ENCODE peak calls at places on chromosomes 13 and 19, in eight cellular contexts. One of them, this sample, is unnamed.

GRCh38 chr13:43760257-43760656 is 26.5 kb downstream of the ENOX1 start:
- DNase-seq in PC-3: no peak
- DNase-seq in CD4-positive, alpha-beta T cell: no peak
- DNase-seq in K562: no peak
- DNase-seq in left ventricle myocardium inferior: no peak
- DNase-seq in endothelial cell of umbilical vein: no peak
- DNase-seq in uterus: no peak
- DNase-seq in CD4-positive, alpha-beta memory T cell: no peak
- DNase-seq in this sample: no peak

GRCh38 chr13:50421457-50422130 is 406.4 kb downstream of the KCNRG start:
- DNase-seq in PC-3: peak
- DNase-seq in CD4-positive, alpha-beta T cell: no peak
- DNase-seq in K562: no peak
- DNase-seq in left ventricle myocardium inferior: no peak
- DNase-seq in endothelial cell of umbilical vein: peak
- DNase-seq in uterus: no peak
- DNase-seq in CD4-positive, alpha-beta memory T cell: no peak
- DNase-seq in this sample: no peak

GRCh38 chr19:18292460-18292809 is 11.0 kb upstream of the JUND start:
- DNase-seq in PC-3: no peak
- DNase-seq in CD4-positive, alpha-beta T cell: no peak
- DNase-seq in K562: no peak
- DNase-seq in left ventricle myocardium inferior: no peak
- DNase-seq in endothelial cell of umbilical vein: peak
- DNase-seq in uterus: no peak
- DNase-seq in CD4-positive, alpha-beta memory T cell: peak
- DNase-seq in this sample: no peak

GRCh38 chr19:15439821-15440641 is 9.7 kb downstream of the WIZ start:
- DNase-seq in PC-3: no peak
- DNase-seq in CD4-positive, alpha-beta T cell: no peak
- DNase-seq in K562: no peak
- DNase-seq in left ventricle myocardium inferior: no peak
- DNase-seq in endothelial cell of umbilical vein: no peak
- DNase-seq in uterus: no peak
- DNase-seq in CD4-positive, alpha-beta memory T cell: no peak
- DNase-seq in this sample: no peak

GRCh38 chr19:49327878-49328544 is 3.0 kb upstream of the SLC6A16 start:
- DNase-seq in PC-3: peak
- DNase-seq in CD4-positive, alpha-beta T cell: peak
- DNase-seq in K562: peak
- DNase-seq in left ventricle myocardium inferior: no peak
- DNase-seq in endothelial cell of umbilical vein: peak
- DNase-seq in uterus: no peak
- DNase-seq in CD4-positive, alpha-beta memory T cell: peak
- DNase-seq in this sample: no peak

GRCh38 chr13:43331676-43332075 is 308.3 kb downstream of the DNAJC15 start:
- DNase-seq in PC-3: no peak
- DNase-seq in CD4-positive, alpha-beta T cell: no peak
- DNase-seq in K562: no peak
- DNase-seq in left ventricle myocardium inferior: no peak
- DNase-seq in endothelial cell of umbilical vein: no peak
- DNase-seq in uterus: no peak
- DNase-seq in CD4-positive, alpha-beta memory T cell: no peak
- DNase-seq in this sample: no peak

GRCh38 chr13:30037306-30037705 is 186.9 kb upstream of the UBL3 start:
- DNase-seq in PC-3: no peak
- DNase-seq in CD4-positive, alpha-beta T cell: no peak
- DNase-seq in K562: no peak
- DNase-seq in left ventricle myocardium inferior: no peak
- DNase-seq in endothelial cell of umbilical vein: no peak
- DNase-seq in uterus: no peak
- DNase-seq in CD4-positive, alpha-beta memory T cell: no peak
- DNase-seq in this sample: no peak

GRCh38 chr19:35556846-35557538 is 6.5 kb downstream of the ATP4A start:
- DNase-seq in PC-3: no peak
- DNase-seq in CD4-positive, alpha-beta T cell: no peak
- DNase-seq in K562: no peak
- DNase-seq in left ventricle myocardium inferior: no peak
- DNase-seq in endothelial cell of umbilical vein: no peak
- DNase-seq in uterus: no peak
- DNase-seq in CD4-positive, alpha-beta memory T cell: no peak
- DNase-seq in this sample: no peak

GRCh38 chr19:35729021-35729420 is 11.2 kb downstream of the KMT2B start:
- DNase-seq in PC-3: no peak
- DNase-seq in CD4-positive, alpha-beta T cell: no peak
- DNase-seq in K562: no peak
- DNase-seq in left ventricle myocardium inferior: no peak
- DNase-seq in endothelial cell of umbilical vein: no peak
- DNase-seq in uterus: no peak
- DNase-seq in CD4-positive, alpha-beta memory T cell: no peak
- DNase-seq in this sample: no peak

GRCh38 chr13:21055511-21056045 is 5.8 kb downstream of the LATS2 start:
- DNase-seq in PC-3: no peak
- DNase-seq in CD4-positive, alpha-beta T cell: no peak
- DNase-seq in K562: no peak
- DNase-seq in left ventricle myocardium inferior: no peak
- DNase-seq in endothelial cell of umbilical vein: no peak
- DNase-seq in uterus: no peak
- DNase-seq in CD4-positive, alpha-beta memory T cell: no peak
- DNase-seq in this sample: no peak

GRCh38 chr13:105603283-105603682 is 932.2 kb downstream of the EFNB2 start:
- DNase-seq in PC-3: no peak
- DNase-seq in CD4-positive, alpha-beta T cell: no peak
- DNase-seq in K562: no peak
- DNase-seq in left ventricle myocardium inferior: no peak
- DNase-seq in endothelial cell of umbilical vein: no peak
- DNase-seq in uterus: no peak
- DNase-seq in CD4-positive, alpha-beta memory T cell: no peak
- DNase-seq in this sample: no peak

GRCh38 chr19:33767898-33768413 is 28.7 kb upstream of the KCTD15 start:
- DNase-seq in PC-3: peak
- DNase-seq in CD4-positive, alpha-beta T cell: no peak
- DNase-seq in K562: peak
- DNase-seq in left ventricle myocardium inferior: no peak
- DNase-seq in endothelial cell of umbilical vein: peak
- DNase-seq in uterus: no peak
- DNase-seq in CD4-positive, alpha-beta memory T cell: no peak
- DNase-seq in this sample: no peak

GRCh38 chr13:109297628-109298027 is 488.8 kb downstream of the IRS2 start:
- DNase-seq in PC-3: no peak
- DNase-seq in CD4-positive, alpha-beta T cell: no peak
- DNase-seq in K562: no peak
- DNase-seq in left ventricle myocardium inferior: no peak
- DNase-seq in endothelial cell of umbilical vein: no peak
- DNase-seq in uterus: no peak
- DNase-seq in CD4-positive, alpha-beta memory T cell: no peak
- DNase-seq in this sample: no peak

GRCh38 chr13:46317120-46317519 is 69.9 kb downstream of the RUBCNL start:
- DNase-seq in PC-3: no peak
- DNase-seq in CD4-positive, alpha-beta T cell: no peak
- DNase-seq in K562: no peak
- DNase-seq in left ventricle myocardium inferior: no peak
- DNase-seq in endothelial cell of umbilical vein: no peak
- DNase-seq in uterus: no peak
- DNase-seq in CD4-positive, alpha-beta memory T cell: no peak
- DNase-seq in this sample: no peak

GRCh38 chr13:21668665-21669599 is 1.9 kb upstream of the FGF9 start:
- DNase-seq in PC-3: no peak
- DNase-seq in CD4-positive, alpha-beta T cell: peak
- DNase-seq in K562: no peak
- DNase-seq in left ventricle myocardium inferior: no peak
- DNase-seq in endothelial cell of umbilical vein: no peak
- DNase-seq in uterus: peak
- DNase-seq in CD4-positive, alpha-beta memory T cell: peak
- DNase-seq in this sample: no peak

GRCh38 chr13:77896536-77896935 is 22.1 kb downstream of the EDNRB start:
- DNase-seq in PC-3: peak
- DNase-seq in CD4-positive, alpha-beta T cell: no peak
- DNase-seq in K562: no peak
- DNase-seq in left ventricle myocardium inferior: no peak
- DNase-seq in endothelial cell of umbilical vein: peak
- DNase-seq in uterus: peak
- DNase-seq in CD4-positive, alpha-beta memory T cell: no peak
- DNase-seq in this sample: no peak

GRCh38 chr19:48506138-48506733 is 5.4 kb downstream of the LMTK3 start:
- DNase-seq in PC-3: peak
- DNase-seq in CD4-positive, alpha-beta T cell: no peak
- DNase-seq in K562: peak
- DNase-seq in left ventricle myocardium inferior: no peak
- DNase-seq in endothelial cell of umbilical vein: no peak
- DNase-seq in uterus: no peak
- DNase-seq in CD4-positive, alpha-beta memory T cell: peak
- DNase-seq in this sample: no peak

GRCh38 chr13:78137404-78138142 is 218.9 kb upstream of the EDNRB start:
- DNase-seq in PC-3: peak
- DNase-seq in CD4-positive, alpha-beta T cell: no peak
- DNase-seq in K562: peak
- DNase-seq in left ventricle myocardium inferior: no peak
- DNase-seq in endothelial cell of umbilical vein: peak
- DNase-seq in uterus: no peak
- DNase-seq in CD4-positive, alpha-beta memory T cell: peak
- DNase-seq in this sample: no peak

GRCh38 chr13:51065372-51066090 is 45.5 kb downstream of the C13orf42 start:
- DNase-seq in PC-3: no peak
- DNase-seq in CD4-positive, alpha-beta T cell: no peak
- DNase-seq in K562: no peak
- DNase-seq in left ventricle myocardium inferior: no peak
- DNase-seq in endothelial cell of umbilical vein: peak
- DNase-seq in uterus: no peak
- DNase-seq in CD4-positive, alpha-beta memory T cell: no peak
- DNase-seq in this sample: no peak

GRCh38 chr19:55259540-55260210 is 858 bp upstream of the PPP6R1 start:
- DNase-seq in PC-3: no peak
- DNase-seq in CD4-positive, alpha-beta T cell: no peak
- DNase-seq in K562: no peak
- DNase-seq in left ventricle myocardium inferior: no peak
- DNase-seq in endothelial cell of umbilical vein: no peak
- DNase-seq in uterus: no peak
- DNase-seq in CD4-positive, alpha-beta memory T cell: no peak
- DNase-seq in this sample: no peak

GRCh38 chr19:18436651-18437478 is 1.1 kb downstream of the ISYNA1 start:
- DNase-seq in PC-3: peak
- DNase-seq in CD4-positive, alpha-beta T cell: peak
- DNase-seq in K562: peak
- DNase-seq in left ventricle myocardium inferior: peak
- DNase-seq in endothelial cell of umbilical vein: peak
- DNase-seq in uterus: peak
- DNase-seq in CD4-positive, alpha-beta memory T cell: peak
- DNase-seq in this sample: no peak

DNA sequence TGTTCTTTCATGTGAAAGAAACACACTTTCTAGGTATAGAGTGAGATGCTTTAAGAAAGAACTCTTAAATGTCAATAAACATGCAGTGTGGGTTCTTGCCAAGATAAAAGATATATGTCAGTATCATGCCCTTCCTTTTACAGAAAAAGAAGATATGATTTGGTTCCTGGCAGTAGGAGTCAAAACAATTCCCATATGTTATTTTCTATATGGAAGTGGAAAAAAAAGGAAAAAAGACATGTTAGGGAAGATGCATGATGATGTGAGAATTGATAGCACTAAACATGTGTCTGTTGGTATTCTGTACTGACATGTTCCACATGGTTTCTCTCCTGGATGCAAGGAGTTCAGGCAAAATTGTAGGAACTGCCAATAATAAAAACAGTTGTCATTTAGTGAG is 318.8 kb upstream of the DACH1 start:
- DNase-seq in PC-3: no peak
- DNase-seq in CD4-positive, alpha-beta T cell: no peak
- DNase-seq in K562: no peak
- DNase-seq in left ventricle myocardium inferior: no peak
- DNase-seq in endothelial cell of umbilical vein: no peak
- DNase-seq in uterus: no peak
- DNase-seq in CD4-positive, alpha-beta memory T cell: no peak
- DNase-seq in this sample: no peak
- H3K27ac ChIP-seq in PC-3: no peak
- H3K27ac ChIP-seq in CD4-positive, alpha-beta T cell: no peak
- H3K27ac ChIP-seq in K562: no peak
- H3K27ac ChIP-seq in left ventricle myocardium inferior: no peak
- H3K27ac ChIP-seq in endothelial cell of umbilical vein: no peak
- H3K27ac ChIP-seq in uterus: no peak
- H3K27ac ChIP-seq in CD4-positive, alpha-beta memory T cell: no peak
- H3K27ac ChIP-seq in this sample: no peak

GRCh38 chr13:27952931-27953670 is 16.0 kb downstream of the CDX2 start:
- DNase-seq in PC-3: no peak
- DNase-seq in CD4-positive, alpha-beta T cell: no peak
- DNase-seq in K562: no peak
- DNase-seq in left ventricle myocardium inferior: no peak
- DNase-seq in endothelial cell of umbilical vein: no peak
- DNase-seq in uterus: no peak
- DNase-seq in CD4-positive, alpha-beta memory T cell: no peak
- DNase-seq in this sample: no peak
- H3K27ac ChIP-seq in PC-3: no peak
- H3K27ac ChIP-seq in CD4-positive, alpha-beta T cell: no peak
- H3K27ac ChIP-seq in K562: no peak
- H3K27ac ChIP-seq in left ventricle myocardium inferior: no peak
- H3K27ac ChIP-seq in endothelial cell of umbilical vein: no peak
- H3K27ac ChIP-seq in uterus: no peak
- H3K27ac ChIP-seq in CD4-positive, alpha-beta memory T cell: no peak
- H3K27ac ChIP-seq in this sample: no peak

GRCh38 chr13:42333613-42334328 is 61.8 kb downstream of the AKAP11 start:
- DNase-seq in PC-3: peak
- DNase-seq in CD4-positive, alpha-beta T cell: no peak
- DNase-seq in K562: no peak
- DNase-seq in left ventricle myocardium inferior: no peak
- DNase-seq in endothelial cell of umbilical vein: peak
- DNase-seq in uterus: no peak
- DNase-seq in CD4-positive, alpha-beta memory T cell: peak
- DNase-seq in this sample: no peak

GRCh38 chr13:42330991-42331390 is 59.0 kb downstream of the AKAP11 start:
- DNase-seq in PC-3: no peak
- DNase-seq in CD4-positive, alpha-beta T cell: no peak
- DNase-seq in K562: no peak
- DNase-seq in left ventricle myocardium inferior: no peak
- DNase-seq in endothelial cell of umbilical vein: no peak
- DNase-seq in uterus: no peak
- DNase-seq in CD4-positive, alpha-beta memory T cell: no peak
- DNase-seq in this sample: no peak

GRCh38 chr13:42327725-42328124 is 55.8 kb downstream of the AKAP11 start:
- DNase-seq in PC-3: no peak
- DNase-seq in CD4-positive, alpha-beta T cell: no peak
- DNase-seq in K562: no peak
- DNase-seq in left ventricle myocardium inferior: no peak
- DNase-seq in endothelial cell of umbilical vein: no peak
- DNase-seq in uterus: no peak
- DNase-seq in CD4-positive, alpha-beta memory T cell: no peak
- DNase-seq in this sample: no peak

GRCh38 chr13:42328672-42329071 is 56.7 kb downstream of the AKAP11 start:
- DNase-seq in PC-3: no peak
- DNase-seq in CD4-positive, alpha-beta T cell: no peak
- DNase-seq in K562: no peak
- DNase-seq in left ventricle myocardium inferior: no peak
- DNase-seq in endothelial cell of umbilical vein: no peak
- DNase-seq in uterus: no peak
- DNase-seq in CD4-positive, alpha-beta memory T cell: peak
- DNase-seq in this sample: no peak

GRCh38 chr13:42329239-42329638 is 57.3 kb downstream of the AKAP11 start:
- DNase-seq in PC-3: no peak
- DNase-seq in CD4-positive, alpha-beta T cell: no peak
- DNase-seq in K562: no peak
- DNase-seq in left ventricle myocardium inferior: no peak
- DNase-seq in endothelial cell of umbilical vein: no peak
- DNase-seq in uterus: no peak
- DNase-seq in CD4-positive, alpha-beta memory T cell: no peak
- DNase-seq in this sample: no peak
- H3K27ac ChIP-seq in PC-3: no peak
- H3K27ac ChIP-seq in CD4-positive, alpha-beta T cell: no peak
- H3K27ac ChIP-seq in K562: no peak
- H3K27ac ChIP-seq in left ventricle myocardium inferior: no peak
- H3K27ac ChIP-seq in endothelial cell of umbilical vein: no peak
- H3K27ac ChIP-seq in uterus: no peak
- H3K27ac ChIP-seq in CD4-positive, alpha-beta memory T cell: no peak
- H3K27ac ChIP-seq in this sample: no peak

GRCh38 chr19:3451451-3451866 is 28.9 kb downstream of the SMIM24 start:
- DNase-seq in PC-3: no peak
- DNase-seq in CD4-positive, alpha-beta T cell: no peak
- DNase-seq in K562: no peak
- DNase-seq in left ventricle myocardium inferior: no peak
- DNase-seq in endothelial cell of umbilical vein: no peak
- DNase-seq in uterus: no peak
- DNase-seq in CD4-positive, alpha-beta memory T cell: no peak
- DNase-seq in this sample: no peak
- H3K27ac ChIP-seq in PC-3: peak
- H3K27ac ChIP-seq in CD4-positive, alpha-beta T cell: no peak
- H3K27ac ChIP-seq in K562: peak
- H3K27ac ChIP-seq in left ventricle myocardium inferior: peak
- H3K27ac ChIP-seq in endothelial cell of umbilical vein: peak
- H3K27ac ChIP-seq in uterus: peak
- H3K27ac ChIP-seq in CD4-positive, alpha-beta memory T cell: no peak
- H3K27ac ChIP-seq in this sample: peak

This sample was measured in thoracic aorta.